ENCODE peak calls at places on chromosomes 13 and 19, in nine cellular contexts. L is Panc1, C is A549, H is HL-60, P is GM12878, W is K562, N is SK-N-SH, J is HepG2, U is HCT116. X is an unnamed sample.

GRCh38 chr13:30872685-30873443 is 33.2 kb upstream of the MEDAG start:
- DNase-seq in L (no peak), C (no peak), H (no peak), P (no peak), W (no peak), N (peak), J (peak), U (no peak), X (peak)

GRCh38 chr19:17424743-17425365 is 5.0 kb downstream of the MVB12A start:
- DNase-seq in L (no peak), C (peak), H (peak), P (no peak), W (peak), N (peak), J (no peak), U (no peak), X (peak)

GRCh38 chr13:47299316-47299715 is 402.5 kb upstream of the HTR2A start:
- DNase-seq in L (no peak), C (no peak), H (no peak), P (no peak), W (no peak), N (no peak), J (no peak), U (no peak), X (no peak)

GRCh38 chr13:25836709-25837316 is 215.0 kb downstream of the SHISA2 start:
- DNase-seq in L (no peak), C (no peak), H (no peak), P (no peak), W (no peak), N (no peak), J (no peak), U (no peak), X (no peak)

GRCh38 chr13:31998131-31998530 is 33.4 kb upstream of the FRY start:
- DNase-seq in L (no peak), C (no peak), H (no peak), P (no peak), W (no peak), N (no peak), J (no peak), U (no peak), X (peak)

GRCh38 chr19:41298327-41298964 is 11.5 kb upstream of the CCDC97 start:
- DNase-seq in L (no peak), C (no peak), H (peak), P (no peak), W (no peak), N (no peak), J (no peak), U (no peak), X (no peak)

GRCh38 chr13:110419391-110419791 is 112.3 kb downstream of the COL4A2 start:
- DNase-seq in L (no peak), C (peak), H (no peak), P (no peak), W (no peak), N (no peak), J (peak), U (no peak), X (no peak)

GRCh38 chr19:19911150-19911549 is 10.4 kb downstream of the ZNF93 start:
- DNase-seq in L (no peak), C (no peak), H (no peak), P (no peak), W (no peak), N (no peak), J (no peak), U (no peak), X (no peak)

GRCh38 chr19:38023245-38023644 is 116.2 kb downstream of the SIPA1L3 start:
- DNase-seq in L (no peak), C (no peak), H (no peak), P (no peak), W (no peak), N (no peak), J (no peak), U (no peak), X (no peak)

GRCh38 chr13:32261567-32261966 is 53.6 kb downstream of the ZAR1L start:
- DNase-seq in L (no peak), C (no peak), H (no peak), P (no peak), W (peak), N (peak), J (no peak), U (no peak), X (no peak)

GRCh38 chr19:1064661-1065605 is 2.0 kb upstream of the ARHGAP45 start:
- DNase-seq in L (no peak), C (peak), H (peak), P (no peak), W (no peak), N (peak), J (no peak), U (peak), X (peak)

GRCh38 chr19:19873381-19873780 is 7.7 kb downstream of the ZNF253 start:
- DNase-seq in L (no peak), C (no peak), H (no peak), P (no peak), W (no peak), N (no peak), J (no peak), U (no peak), X (no peak)

GRCh38 chr19:2532252-2533071 is 56.5 kb downstream of the GADD45B start:
- DNase-seq in L (peak), C (peak), H (no peak), P (no peak), W (no peak), N (no peak), J (no peak), U (peak), X (no peak)

GRCh38 chr13:113150545-113151365 is 7.7 kb upstream of the PROZ start:
- DNase-seq in L (no peak), C (no peak), H (no peak), P (no peak), W (no peak), N (no peak), J (no peak), U (no peak), X (no peak)

GRCh38 chr13:33227927-33228644 is 57.5 kb downstream of the STARD13 start:
- DNase-seq in L (no peak), C (no peak), H (no peak), P (no peak), W (no peak), N (no peak), J (no peak), U (no peak), X (no peak)

GRCh38 chr19:43720936-43721335 is 5.1 kb downstream of the IRGC start:
- DNase-seq in L (no peak), C (no peak), H (no peak), P (no peak), W (no peak), N (no peak), J (no peak), U (no peak), X (no peak)

GRCh38 chr19:17757125-17757524 is 5.8 kb downstream of the FCHO1 start:
- DNase-seq in L (no peak), C (peak), H (no peak), P (no peak), W (no peak), N (peak), J (no peak), U (no peak), X (no peak)

GRCh38 chr19:46412983-46413261 is 442 bp downstream of the CCDC8 start:
- DNase-seq in L (no peak), C (no peak), H (no peak), P (no peak), W (peak), N (no peak), J (no peak), U (no peak), X (no peak)

GRCh38 chr13:27012482-27013197 is 159.0 kb downstream of the USP12 start:
- DNase-seq in L (no peak), C (no peak), H (peak), P (no peak), W (no peak), N (no peak), J (no peak), U (no peak), X (no peak)

GRCh38 chr13:37602743-37603381 is 4.3 kb upstream of the POSTN start:
- DNase-seq in L (no peak), C (no peak), H (no peak), P (no peak), W (no peak), N (peak), J (peak), U (no peak), X (no peak)

GRCh38 chr13:40254394-40254793 is 412.0 kb downstream of the FOXO1 start:
- DNase-seq in L (no peak), C (peak), H (no peak), P (no peak), W (no peak), N (no peak), J (no peak), U (no peak), X (no peak)

GRCh38 chr13:106835477-106835876 is 267.5 kb upstream of the ARGLU1 start:
- DNase-seq in L (no peak), C (no peak), H (no peak), P (no peak), W (no peak), N (no peak), J (no peak), U (no peak), X (no peak)

GRCh38 chr19:43519436-43520088 is 7.4 kb downstream of the ETHE1 start:
- DNase-seq in L (peak), C (peak), H (peak), P (peak), W (peak), N (peak), J (peak), U (peak), X (peak)

GRCh38 chr19:49447485-49448431 is 3.9 kb downstream of the PIH1D1 start:
- DNase-seq in L (no peak), C (peak), H (no peak), P (no peak), W (peak), N (peak), J (no peak), U (peak), X (peak)

GRCh38 chr19:21023901-21024300 is 3.4 kb downstream of the ZNF430 start:
- DNase-seq in L (no peak), C (no peak), H (no peak), P (no peak), W (no peak), N (no peak), J (no peak), U (no peak), X (no peak)

GRCh38 chr19:51508059-51508733 is 6.6 kb upstream of the SIGLEC12 start:
- DNase-seq in L (no peak), C (no peak), H (no peak), P (no peak), W (peak), N (no peak), J (no peak), U (no peak), X (no peak)

GRCh38 chr19:14979498-14980255 is at the start of gene SLC1A6:
- DNase-seq in L (no peak), C (no peak), H (no peak), P (no peak), W (no peak), N (peak), J (no peak), U (no peak), X (peak)

GRCh38 chr13:40283666-40284065 is 382.8 kb downstream of the FOXO1 start:
- DNase-seq in L (no peak), C (no peak), H (no peak), P (no peak), W (no peak), N (no peak), J (no peak), U (no peak), X (no peak)

GRCh38 chr19:17658666-17659065 is 29.5 kb downstream of the UNC13A start:
- DNase-seq in L (no peak), C (no peak), H (no peak), P (no peak), W (no peak), N (no peak), J (no peak), U (no peak), X (no peak)

GRCh38 chr19:33868821-33869412 is 72.2 kb downstream of the KCTD15 start:
- DNase-seq in L (no peak), C (no peak), H (no peak), P (no peak), W (no peak), N (peak), J (no peak), U (no peak), X (peak)

DNA sequence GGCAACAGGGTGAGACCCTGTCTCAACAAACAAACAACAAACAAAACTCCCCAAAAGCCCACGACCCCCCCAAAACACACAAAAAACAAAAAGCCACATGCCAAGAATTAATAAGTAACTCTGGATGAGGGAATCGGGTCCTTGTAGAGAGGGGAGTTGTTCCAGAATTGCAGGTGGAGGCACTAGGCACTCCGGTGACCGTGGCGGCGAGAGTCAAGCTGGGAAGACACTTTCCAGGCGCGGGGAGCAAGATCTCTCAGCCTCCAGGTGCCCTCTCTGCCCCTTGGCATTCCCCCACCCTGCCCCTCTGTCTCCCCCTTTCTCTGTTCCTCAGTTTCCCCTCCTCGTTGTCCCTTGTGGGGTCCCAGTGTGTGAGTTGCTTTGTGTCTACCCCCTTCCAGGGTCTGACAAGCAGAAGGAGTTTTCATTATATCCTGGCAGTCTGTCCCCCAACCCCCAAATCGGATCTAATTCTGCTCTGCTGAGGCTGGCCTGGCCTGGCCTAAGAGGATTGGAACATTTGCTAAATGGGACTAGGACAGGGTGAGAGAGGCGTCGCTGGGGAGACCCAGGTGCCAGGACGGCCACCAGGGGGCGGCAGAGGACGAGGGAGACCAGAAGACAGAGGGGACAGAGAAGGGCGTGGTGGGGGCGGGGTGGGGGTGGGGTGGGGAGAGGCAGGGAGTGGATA is 8.3 kb upstream of the CRX start:
- DNase-seq in L (no peak), C (peak), H (peak), P (no peak), W (peak), N (peak), J (peak), U (peak), X (peak)
- TF ChIP-seq REST in L (no peak), C (no peak), H (no peak), P (no peak), W (no peak), N (no peak), J (no peak), U (no peak), X (no peak)

GRCh38 chr13:43908156-43909126 is 28.7 kb downstream of the LACC1 start:
- DNase-seq in L (peak), C (peak), H (no peak), P (no peak), W (no peak), N (peak), J (peak), U (peak), X (peak)
- TF ChIP-seq REST in L (no peak), C (no peak), H (no peak), P (no peak), W (no peak), N (no peak), J (no peak), U (no peak), X (no peak)

DNA sequence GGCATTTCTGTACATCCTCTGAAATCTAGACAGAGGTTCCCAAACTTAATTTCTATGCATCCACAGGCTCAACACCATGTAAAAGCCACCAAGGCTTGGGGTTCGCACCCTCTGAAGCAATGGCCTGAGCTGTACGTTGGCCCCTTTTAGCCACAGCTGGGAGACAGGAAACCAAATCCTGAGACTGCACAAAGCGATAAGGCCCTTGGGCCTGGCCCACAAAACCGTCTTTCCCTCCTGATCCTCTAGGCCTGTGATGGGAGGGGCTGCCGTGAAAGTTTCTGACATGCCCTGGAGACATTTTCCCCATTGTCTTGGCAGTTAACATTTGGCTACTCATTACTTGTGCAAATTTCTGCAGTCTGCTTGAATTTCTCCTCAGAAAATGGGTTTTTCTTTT is 766.4 kb downstream of the GPC5 start:
- DNase-seq in L (no peak), C (no peak), H (no peak), P (no peak), W (no peak), N (no peak), J (no peak), U (no peak), X (peak)
- TF ChIP-seq REST in L (no peak), C (no peak), H (no peak), P (no peak), W (no peak), N (no peak), J (no peak), U (no peak), X (no peak)

GRCh38 chr13:50726164-50726563 is 117.3 kb downstream of the DLEU7 start:
- DNase-seq in L (no peak), C (no peak), H (no peak), P (no peak), W (no peak), N (no peak), J (no peak), U (no peak), X (no peak)
- TF ChIP-seq REST in L (no peak), C (no peak), H (no peak), P (no peak), W (no peak), N (no peak), J (no peak), U (no peak), X (no peak)